ENCODE peak calls at places on chromosomes 1 and 21, in four cellular contexts. U is progenitor cell of endocrine pancreas, G is HFFc6, O is HFF-Myc. L is an unnamed sample.

GRCh38 chr1:214107322-214108096 is 119.7 kb downstream of the PROX1 start:
- DNase-seq in U (no peak), G (no peak), O (no peak), L (no peak)

GRCh38 chr1:176193023-176193422 is 14.1 kb downstream of the COP1 start:
- DNase-seq in O (no peak), U (no peak), G (no peak), L (no peak)

GRCh38 chr1:158203693-158204457 is 23.2 kb downstream of the CD1D start:
- DNase-seq in G (peak; percentile 64), U (no peak), O (peak; percentile 45), L (peak; percentile 29)

GRCh38 chr1:55128418-55128817 is 86.7 kb downstream of the USP24 start:
- DNase-seq in O (no peak), U (no peak), G (no peak), L (no peak)

GRCh38 chr21:28186604-28187003 is 806.1 kb downstream of the LTN1 start:
- DNase-seq in O (no peak), G (no peak), U (no peak), L (no peak)

GRCh38 chr1:234729566-234729965 is 119.6 kb upstream of the IRF2BP2 start:
- DNase-seq in O (no peak), U (no peak), G (no peak), L (no peak)

GRCh38 chr21:36910581-36911307 is 55.7 kb downstream of the HLCS start:
- DNase-seq in U (no peak), G (no peak), O (no peak), L (peak; percentile 45)

GRCh38 chr1:70142120-70142519 is 63.3 kb downstream of the LRRC40 start:
- DNase-seq in O (no peak), G (peak; percentile 34), U (no peak), L (no peak)

GRCh38 chr1:184716158-184716557 is 38.5 kb downstream of the EDEM3 start:
- DNase-seq in U (no peak), O (no peak), G (peak; percentile 56), L (no peak)

GRCh38 chr1:157213836-157214235 is 75.6 kb upstream of the ETV3 start:
- DNase-seq in O (no peak), U (no peak), G (no peak), L (no peak)

GRCh38 chr1:63721531-63722189 is 52.2 kb upstream of the ROR1 start:
- DNase-seq in O (no peak), G (peak; percentile 25), U (no peak), L (no peak)

GRCh38 chr1:234408757-234409156 is 35.5 kb downstream of the COA6 start:
- DNase-seq in U (no peak), G (no peak), O (no peak), L (no peak)

GRCh38 chr1:119737040-119737682 is 25.4 kb downstream of the PHGDH start:
- DNase-seq in O (no peak), U (peak; percentile 37), G (no peak), L (no peak)

GRCh38 chr1:199522936-199523335 is 504.6 kb upstream of the NR5A2 start:
- DNase-seq in U (no peak), G (peak; percentile 27), O (no peak), L (no peak)

GRCh38 chr1:58982259-58982998 is 198.6 kb upstream of the JUN start:
- DNase-seq in U (no peak), G (no peak), O (peak; percentile 51), L (no peak)

GRCh38 chr1:15764269-15764764 is 5.7 kb downstream of the FBLIM1 start:
- DNase-seq in U (no peak), O (no peak), G (no peak), L (no peak)

GRCh38 chr1:110210604-110211502 is 739 bp downstream of the KCNC4 start:
- DNase-seq in O (no peak), G (no peak), U (peak; percentile 25), L (no peak)

GRCh38 chr1:29289493-29289892 is 53.2 kb downstream of the PTPRU start:
- DNase-seq in O (no peak), U (no peak), G (no peak), L (no peak)

GRCh38 chr1:240309804-240310203 is 218.1 kb downstream of the FMN2 start:
- DNase-seq in U (no peak), G (no peak), O (no peak), L (no peak)

GRCh38 chr1:34479731-34480130 is 275.1 kb upstream of the GJB5 start:
- DNase-seq in U (no peak), G (no peak), O (no peak), L (no peak)

GRCh38 chr1:232579958-232580705 is 49.8 kb downstream of the SIPA1L2 start:
- DNase-seq in O (no peak), G (no peak), U (no peak), L (no peak)

GRCh38 chr1:219798283-219799030 is 129.9 kb downstream of the SLC30A10 start:
- DNase-seq in G (peak; percentile 30), O (no peak), U (no peak), L (no peak)

GRCh38 chr1:17274186-17275170 is 25.6 kb downstream of the PADI3 start:
- DNase-seq in G (peak; percentile 15), O (no peak), U (peak; percentile 47), L (no peak)

GRCh38 chr1:149962039-149962647 is 25.5 kb upstream of the MTMR11 start:
- DNase-seq in O (peak; percentile 42), G (peak; percentile 75), U (no peak), L (peak; percentile 61)

GRCh38 chr21:44020551-44020950 is 8.4 kb downstream of the TRAPPC10 start:
- DNase-seq in U (no peak), G (no peak), O (no peak), L (no peak)

GRCh38 chr1:93977546-93977945 is 68.3 kb upstream of the GCLM start:
- DNase-seq in O (no peak), G (peak; percentile 43), U (no peak), L (no peak)

GRCh38 chr1:41423511-41424191 is 60.8 kb downstream of the EDN2 start:
- DNase-seq in G (no peak), O (no peak), U (no peak), L (no peak)

GRCh38 chr1:187443939-187444338 is 615.2 kb downstream of the PLA2G4A start:
- DNase-seq in G (no peak), O (no peak), U (no peak), L (no peak)

GRCh38 chr1:11316701-11317100 is 43.7 kb downstream of the UBIAD1 start:
- DNase-seq in O (no peak), U (no peak), G (no peak), L (no peak)

GRCh38 chr21:38806153-38806941 is 618 bp downstream of the ETS2 start:
- DNase-seq in O (no peak), G (no peak), U (peak; percentile 27), L (no peak)

GRCh38 chr21:38806942-38807284 is 1.2 kb downstream of the ETS2 start:
- DNase-seq in G (peak; percentile 37), O (no peak), U (no peak), L (no peak)

GRCh38 chr21:38804617-38805281 is 980 bp upstream of the ETS2 start:
- DNase-seq in U (peak; percentile 43), G (no peak), O (no peak), L (no peak)

GRCh38 chr21:38804030-38804616 is 1.6 kb upstream of the ETS2 start:
- DNase-seq in G (peak; percentile 25), O (no peak), U (no peak), L (no peak)

DNA sequence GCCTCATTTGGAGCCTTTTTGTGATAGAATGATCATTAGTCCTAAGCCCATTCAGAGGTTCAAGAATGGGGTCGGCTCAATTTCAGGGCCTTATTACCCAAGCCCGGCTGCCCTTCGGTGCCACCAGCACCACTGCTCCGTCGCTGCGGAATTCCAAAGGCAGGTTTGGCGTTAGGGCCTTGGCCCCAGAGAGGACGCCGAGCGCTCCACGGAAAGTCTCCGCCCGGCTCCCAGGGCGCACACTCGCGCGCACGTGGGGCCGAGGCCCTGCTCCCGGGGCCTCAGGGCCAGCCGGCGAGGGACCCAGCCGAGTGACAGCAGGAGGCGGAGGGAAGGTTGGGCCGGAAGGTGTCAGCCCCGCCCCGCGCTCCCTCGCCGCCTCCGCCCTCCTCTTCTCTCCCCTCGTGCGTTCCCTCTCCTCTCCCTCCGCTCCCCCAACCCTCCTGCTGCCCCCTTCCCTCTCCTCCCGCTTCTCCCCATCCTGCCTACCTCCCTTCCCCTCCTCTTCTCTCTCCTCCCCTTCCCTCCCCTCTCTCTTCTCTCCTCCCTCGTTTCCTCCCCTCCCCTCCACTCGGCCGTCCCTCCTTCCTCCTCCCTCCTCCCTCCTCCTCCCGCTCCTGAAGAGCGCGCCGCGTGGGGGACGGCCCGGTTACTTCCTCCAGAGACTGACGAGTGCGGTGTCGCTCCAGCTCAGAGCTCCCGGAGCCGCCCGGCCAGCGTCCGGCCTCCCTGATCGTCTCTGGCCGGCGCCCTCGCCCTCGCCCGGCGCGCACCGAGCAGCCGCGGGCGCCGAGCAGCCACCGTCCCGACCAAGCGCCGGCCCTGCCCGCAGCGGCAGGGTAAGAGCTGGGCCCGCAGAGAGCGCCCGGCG is at the start of gene ETS2:
- DNase-seq in G (peak; percentile 76), O (peak; percentile 78), U (peak; percentile 73), L (peak; percentile 79)
- TF ChIP-seq CTCF in G (no peak), O (no peak), U (no peak), L (no peak)

GRCh38 chr1:3431266-3431665 is 23.2 kb upstream of the ARHGEF16 start:
- DNase-seq in O (no peak), G (no peak), U (no peak), L (no peak)
- TF ChIP-seq CTCF in O (peak; percentile 18), G (peak; percentile 63), U (peak; percentile 42), L (peak; percentile 4)

GRCh38 chr1:160004427-160004826 is 27.4 kb downstream of the PIGM start:
- DNase-seq in G (no peak), O (no peak), U (no peak), L (no peak)

GRCh38 chr1:160001440-160001839 is 30.4 kb downstream of the PIGM start:
- DNase-seq in G (no peak), U (no peak), O (no peak), L (no peak)

GRCh38 chr1:160006312-160006940 is 25.4 kb downstream of the PIGM start:
- DNase-seq in G (peak; percentile 66), U (peak; percentile 61), O (peak; percentile 19), L (peak; percentile 25)

GRCh38 chr1:160005070-160005469 is 26.7 kb downstream of the PIGM start:
- DNase-seq in O (no peak), G (no peak), U (no peak), L (no peak)

DNA sequence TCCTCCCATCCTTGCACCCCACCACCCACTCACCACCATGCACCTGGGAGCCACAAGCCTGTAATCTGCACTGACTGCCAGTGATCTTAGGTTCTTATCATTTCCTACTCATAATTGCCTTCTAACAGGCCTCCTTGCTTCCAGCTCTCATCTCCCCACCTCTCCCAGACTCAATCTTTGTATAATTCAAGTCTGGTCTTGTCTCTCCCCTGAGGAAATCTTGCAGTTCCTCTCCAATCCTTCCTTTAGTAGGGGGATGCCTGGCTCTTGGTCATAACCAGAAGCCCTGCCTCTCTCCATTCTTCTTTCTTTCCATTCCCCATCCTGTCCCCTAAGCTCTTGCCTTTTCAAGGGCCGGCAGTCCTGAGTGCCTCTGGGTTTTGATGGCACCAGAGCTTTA is 27.8 kb downstream of the PIGM start:
- DNase-seq in U (no peak), O (no peak), G (no peak), L (no peak)
- TF ChIP-seq CTCF in U (no peak), O (no peak), G (no peak), L (no peak)

GRCh38 chr1:43358746-43359693 is at the start of gene CDC20:
- DNase-seq in O (peak; percentile 91), U (peak; percentile 97), G (peak; percentile 98), L (peak; percentile 80)

GRCh38 chr1:43360616-43361015 is 1.8 kb downstream of the CDC20 start:
- DNase-seq in U (no peak), O (no peak), G (no peak), L (no peak)

GRCh38 chr1:43359696-43360095 is 915 bp downstream of the CDC20 start:
- DNase-seq in U (no peak), G (no peak), O (no peak), L (no peak)

GRCh38 chr1:43357251-43357650 is 1.5 kb upstream of the CDC20 start:
- DNase-seq in O (no peak), G (no peak), U (no peak), L (no peak)

GRCh38 chr1:43358121-43358745 is 548 bp upstream of the CDC20 start:
- DNase-seq in U (no peak), G (peak; percentile 38), O (peak; percentile 42), L (no peak)
- TF ChIP-seq CTCF in U (peak; percentile 54), G (peak; percentile 73), O (peak; percentile 60), L (peak; percentile 39)

L was measured in AG09319.